ENCODE peak calls at places on chromosomes 4 and X, in four cellular contexts. L is lower lobe of right lung; K is CD8-positive, alpha-beta memory T cell; J is transverse colon. P is an unnamed sample.
A peak's percentile ranks its signal among the peaks of the same experiment; 100 is the strongest.

GRCh38 chr4:98749206-98749605 is 90.8 kb upstream of the TSPAN5 start:
- DNase-seq in L (no peak), K (no peak), J (no peak), P (no peak)

GRCh38 chr4:153205757-153206156 is 1.5 kb downstream of the TRIM2 start:
- DNase-seq in L (no peak), K (no peak), J (peak; percentile 80), P (peak; percentile 18)

GRCh38 chrX:155819966-155820491 is 61.1 kb upstream of the VAMP7 start:
- DNase-seq in L (peak; percentile 52), K (peak; percentile 2), J (peak; percentile 65), P (peak; percentile 12)

GRCh38 chr4:87012265-87012953 is 77.6 kb downstream of the AFF1 start:
- DNase-seq in L (no peak), K (no peak), J (no peak), P (no peak)

GRCh38 chr4:114082348-114082747 is 102.9 kb upstream of the ARSJ start:
- DNase-seq in L (no peak), K (no peak), J (no peak), P (no peak)

GRCh38 chr4:82784615-82785247 is 13.9 kb downstream of the SCD5 start:
- DNase-seq in L (no peak), K (no peak), J (no peak), P (no peak)

GRCh38 chr4:118765399-118765798 is 70.5 kb downstream of the SEC24D start:
- DNase-seq in L (no peak), K (no peak), J (no peak), P (no peak)

GRCh38 chr4:92566284-92566683 is 262.5 kb downstream of the GRID2 start:
- DNase-seq in L (no peak), K (no peak), J (no peak), P (no peak)

GRCh38 chr4:118036336-118036735 is 2.0 kb downstream of the NDST3 start:
- DNase-seq in L (no peak), K (no peak), J (no peak), P (no peak)

GRCh38 chr4:8832130-8832930 is 39.3 kb downstream of the HMX1 start:
- DNase-seq in L (peak; percentile 14), K (no peak), J (peak; percentile 1), P (no peak)

GRCh38 chr4:38670939-38671593 is 7.1 kb downstream of the KLF3 start:
- DNase-seq in L (peak; percentile 61), K (no peak), J (peak; percentile 51), P (no peak)
- H3K4me1 ChIP-seq in L (peaks cover 97% of the 10 kb centered on the region), K (peaks cover 92% of the 10 kb centered on the region), J (peaks cover 61% of the 10 kb centered on the region), P (peaks cover 86% of the 10 kb centered on the region)

GRCh38 chrX:53288173-53288572 is 6.8 kb upstream of the IQSEC2 start:
- DNase-seq in L (peak; percentile 53), K (no peak), J (no peak), P (no peak)
- H3K4me3 ChIP-seq in L (no peak overlapping the region), K (peak overlapping the region; percentile 56), J (no peak overlapping the region), P (peak overlapping the region; percentile 39)

GRCh38 chr4:27009539-27009938 is 148.9 kb downstream of the STIM2 start:
- DNase-seq in L (no peak), K (no peak), J (no peak), P (no peak)

GRCh38 chr4:27010334-27010940 is 149.8 kb downstream of the STIM2 start:
- DNase-seq in L (peak; percentile 53), K (peak; percentile 39), J (peak; percentile 63), P (peak; percentile 52)

GRCh38 chr4:27007507-27007906 is 146.9 kb downstream of the STIM2 start:
- DNase-seq in L (no peak), K (no peak), J (no peak), P (no peak)

GRCh38 chr4:27006646-27007045 is 146.0 kb downstream of the STIM2 start:
- DNase-seq in L (no peak), K (no peak), J (no peak), P (no peak)

GRCh38 chr4:27008693-27009092 is 148.1 kb downstream of the STIM2 start:
- DNase-seq in L (no peak), K (no peak), J (no peak), P (no peak)
- H3K4me1 ChIP-seq in L (peaks cover 33% of the 10 kb centered on the region), K (peaks cover 3% of the 10 kb centered on the region), J (no peaks in the 10 kb centered on the region), P (no peaks in the 10 kb centered on the region)

GRCh38 chr4:89305712-89306437 is 1.7 kb downstream of the GPRIN3 start:
- DNase-seq in L (no peak), K (no peak), J (no peak), P (no peak)
- H3K4me3 ChIP-seq in L (peak overlapping the region; percentile 73), K (peak overlapping the region; percentile 84), J (peak overlapping the region; percentile 67), P (peak overlapping the region; percentile 93)

GRCh38 chr4:155564086-155564485 is 102.6 kb upstream of the GUCY1A1 start:
- DNase-seq in L (no peak), K (no peak), J (no peak), P (no peak)

GRCh38 chr4:155564880-155565279 is 101.8 kb upstream of the GUCY1A1 start:
- DNase-seq in L (no peak), K (no peak), J (no peak), P (no peak)

GRCh38 chr4:155565330-155565729 is 101.3 kb upstream of the GUCY1A1 start:
- DNase-seq in L (no peak), K (no peak), J (no peak), P (no peak)

DNA sequence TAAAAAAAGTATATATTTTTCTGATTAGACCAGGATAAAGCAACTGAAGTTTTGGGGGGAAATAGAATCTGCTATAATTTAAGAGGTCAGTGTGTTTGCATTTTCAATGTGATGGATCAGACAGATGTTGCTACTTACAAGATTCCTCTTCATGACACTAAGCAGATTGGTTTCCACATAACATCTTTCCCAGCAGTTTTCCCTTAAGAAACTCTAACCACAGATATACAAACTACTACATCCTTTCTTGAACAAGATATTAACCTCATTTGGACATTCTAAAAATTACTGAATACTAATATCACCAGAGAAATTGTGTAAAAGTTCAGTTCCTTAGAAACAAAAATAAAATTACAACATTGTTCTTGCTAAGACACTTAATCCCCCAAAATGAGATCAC is 106.7 kb upstream of the GUCY1A1 start:
- DNase-seq in L (no peak), K (no peak), J (no peak), P (no peak)
- H3K4me1 ChIP-seq in L (no peaks in the 10 kb centered on the region), K (no peaks in the 10 kb centered on the region), J (no peaks in the 10 kb centered on the region), P (no peaks in the 10 kb centered on the region)

GRCh38 chr4:138558886-138559285 is 316.7 kb upstream of the SLC7A11 start:
- DNase-seq in L (no peak), K (no peak), J (no peak), P (no peak)

GRCh38 chr4:138562544-138562961 is 320.4 kb upstream of the SLC7A11 start:
- DNase-seq in L (no peak), K (no peak), J (no peak), P (no peak)

GRCh38 chr4:138561906-138562305 is 319.8 kb upstream of the SLC7A11 start:
- DNase-seq in L (no peak), K (no peak), J (no peak), P (no peak)

GRCh38 chr4:138560448-138560847 is 318.3 kb upstream of the SLC7A11 start:
- DNase-seq in L (no peak), K (no peak), J (no peak), P (no peak)

DNA sequence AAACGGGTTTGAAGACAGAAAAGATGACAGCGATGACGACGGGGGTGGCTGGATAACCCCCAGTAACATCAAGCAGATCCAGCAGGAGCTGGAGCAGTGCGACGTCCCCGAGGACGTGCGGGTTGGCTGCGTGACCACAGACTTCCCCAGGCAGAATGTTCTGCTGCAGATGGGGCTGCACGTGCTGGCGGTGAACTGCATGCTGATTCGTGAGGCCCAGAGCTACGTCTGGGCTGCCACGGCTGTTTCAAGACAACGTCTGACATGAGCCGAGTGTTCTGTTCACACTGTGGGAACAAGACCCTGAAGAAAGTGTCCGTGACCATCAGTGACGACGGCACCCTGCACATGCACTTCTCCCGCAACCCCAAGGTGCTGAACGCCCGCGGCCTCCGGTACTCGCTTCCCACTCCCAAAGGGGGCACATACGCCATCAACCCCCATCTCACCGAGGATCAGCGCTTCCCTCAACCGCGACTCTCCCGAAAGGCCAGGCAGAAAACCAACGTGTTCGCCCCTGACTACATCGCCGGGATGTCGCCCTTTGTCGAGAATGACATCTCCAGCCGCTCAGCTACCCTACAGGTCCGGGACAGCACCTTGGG is 319.2 kb upstream of the SLC7A11 start:
- DNase-seq in L (no peak), K (no peak), J (no peak), P (no peak)
- H3K4me3 ChIP-seq in L (no peak overlapping the region), K (no peak overlapping the region), J (no peak overlapping the region), P (no peak overlapping the region)

DNA sequence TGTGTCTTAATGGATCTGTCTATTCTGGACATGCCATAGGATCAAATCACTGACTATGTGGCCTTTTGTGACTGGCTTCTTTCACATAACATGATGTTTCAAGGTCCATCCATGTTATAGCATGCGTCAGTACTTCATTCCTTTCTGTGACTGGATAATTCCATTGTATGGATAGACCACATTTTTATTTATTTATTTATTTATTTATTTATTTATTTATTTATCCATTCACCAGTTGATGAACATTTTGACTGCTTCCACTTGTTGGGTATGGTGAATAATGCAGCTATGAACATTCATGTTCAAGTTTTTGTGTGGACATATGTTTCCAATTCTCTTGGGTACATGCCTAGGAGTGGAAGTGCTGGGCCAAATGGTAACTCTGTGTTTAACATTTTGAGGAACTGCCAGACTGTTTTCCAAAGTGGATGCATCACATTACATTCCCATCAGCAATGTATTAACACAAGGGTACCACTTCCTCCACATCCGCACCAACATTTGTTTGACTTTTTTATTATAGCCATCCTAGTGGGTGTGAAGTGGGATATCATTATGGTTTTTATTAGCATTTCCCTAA is 14.0 kb downstream of the RTL5 start:
- DNase-seq in L (no peak), K (no peak), J (no peak), P (no peak)
- H3K4me1 ChIP-seq in L (peaks cover 23% of the 10 kb centered on the region), K (peaks cover 19% of the 10 kb centered on the region), J (no peaks in the 10 kb centered on the region), P (no peaks in the 10 kb centered on the region)

DNA sequence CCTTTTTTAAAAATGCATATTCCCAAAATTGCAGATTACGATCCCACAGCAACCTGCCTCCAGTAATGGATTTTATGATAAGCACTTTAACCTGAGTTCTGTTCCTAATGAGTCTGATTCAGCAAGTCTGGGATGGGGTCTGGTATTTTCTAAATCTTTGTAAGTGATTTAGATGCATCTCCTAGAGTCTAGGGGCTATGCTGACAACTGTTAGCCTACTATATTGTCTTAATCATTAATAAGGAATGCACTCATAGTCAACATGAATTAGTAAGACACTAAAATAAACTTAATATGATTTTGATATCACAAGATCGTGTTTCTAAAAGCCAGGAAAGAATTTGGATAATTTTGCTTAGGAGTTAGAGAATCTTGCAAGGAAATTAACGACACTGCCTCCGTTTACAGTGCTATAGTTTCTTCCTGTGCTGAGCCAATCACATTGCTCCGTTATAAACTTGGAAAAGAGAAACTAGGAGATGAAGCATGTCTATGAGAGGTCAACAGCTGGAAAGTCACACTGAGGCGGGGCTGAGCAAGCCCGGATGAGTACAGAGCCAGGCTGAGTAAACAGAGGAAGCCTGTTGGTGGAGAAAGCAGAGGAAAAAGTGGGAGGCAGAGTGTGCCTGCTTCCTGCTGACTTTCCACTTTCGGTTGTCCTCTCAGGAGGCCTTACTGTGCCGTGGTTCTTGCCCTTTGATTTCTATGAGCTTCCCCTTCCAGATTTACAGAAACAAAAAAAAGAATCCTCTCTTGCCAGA is 5.4 kb downstream of the SCARB2 start:
- DNase-seq in L (peak; percentile 77), K (no peak), J (peak; percentile 82), P (no peak)
- H3K4me3 ChIP-seq in L (peak overlapping the region; percentile 37), K (no peak overlapping the region), J (no peak overlapping the region), P (no peak overlapping the region)

GRCh38 chr4:89301003-89301402 is 6.6 kb downstream of the GPRIN3 start:
- DNase-seq in L (no peak), K (no peak), J (no peak), P (no peak)
- H3K4me1 ChIP-seq in L (peaks cover 49% of the 10 kb centered on the region), K (peaks cover 85% of the 10 kb centered on the region), J (peaks cover 6% of the 10 kb centered on the region), P (peaks cover 50% of the 10 kb centered on the region)

GRCh38 chrX:47235691-47236103 is 2.9 kb downstream of the USP11 start:
- DNase-seq in L (no peak), K (no peak), J (no peak), P (no peak)
- H3K4me3 ChIP-seq in L (no peak overlapping the region), K (no peak overlapping the region), J (no peak overlapping the region), P (no peak overlapping the region)